ENCODE peak calls at places on chromosomes 12 and 14, in five cellular contexts. U is CD8-positive, alpha-beta memory T cell; V is body of pancreas; L is colonic mucosa; F is transverse colon. G is an unnamed sample. For H3K4me1, the result is how much of the 10 kb centered on the place peaks cover.

GRCh38 chr14:30240685-30241084 is 313.0 kb upstream of the PRKD1 start:
- DNase-seq in L (no peak), U (no peak), V (no peak), F (no peak), G (no peak)

GRCh38 chr12:124759841-124760508 is 103.7 kb downstream of the SCARB1 start:
- DNase-seq in F (no peak), V (no peak), U (no peak), L (no peak), G (peak)

GRCh38 chr12:26919216-26919555 is 18.6 kb downstream of the INTS13 start:
- DNase-seq in F (no peak), U (no peak), L (no peak), V (no peak), G (no peak)

GRCh38 chr14:73143003-73143402 is 6.7 kb downstream of the PSEN1 start:
- DNase-seq in L (no peak), U (no peak), V (no peak), F (no peak), G (peak)

GRCh38 chr12:116454950-116455447 is 104.2 kb upstream of the MAP1LC3B2 start:
- DNase-seq in V (no peak), L (no peak), U (no peak), F (no peak), G (no peak)

GRCh38 chr14:101017209-101017608 is 113.7 kb upstream of the RTL1 start:
- DNase-seq in F (no peak), V (no peak), U (no peak), L (no peak), G (no peak)

GRCh38 chr14:104563742-104564615 is 15.6 kb upstream of the C14orf180 start:
- DNase-seq in F (peak), U (peak), V (peak), L (peak), G (peak)

GRCh38 chr14:51396222-51396815 is 156.3 kb downstream of the TMX1 start:
- DNase-seq in L (no peak), F (peak), U (no peak), V (peak), G (peak)

GRCh38 chr12:104953323-104953722 is 4.8 kb downstream of the SLC41A2 start:
- DNase-seq in V (peak), U (no peak), F (peak), L (peak), G (no peak)

GRCh38 chr12:69527506-69528272 is 57.5 kb downstream of the FRS2 start:
- DNase-seq in F (no peak), U (no peak), V (no peak), L (no peak), G (no peak)

GRCh38 chr12:124916370-124917134 is 2.1 kb upstream of the UBC start:
- DNase-seq in F (peak), L (peak), V (peak), U (no peak), G (peak)

GRCh38 chr12:113505941-113506340 is 34.3 kb upstream of the LHX5 start:
- DNase-seq in U (no peak), L (no peak), V (no peak), F (no peak), G (no peak)

GRCh38 chr12:96241484-96242256 is 47.5 kb downstream of the ELK3 start:
- DNase-seq in L (peak), F (peak), U (peak), V (no peak), G (peak)

GRCh38 chr14:105075364-105076295 is 10.4 kb upstream of the GPR132 start:
- DNase-seq in F (peak), U (no peak), L (peak), V (no peak), G (peak)

GRCh38 chr12:74646831-74647230 is 109.2 kb downstream of the ATXN7L3B start:
- DNase-seq in V (no peak), L (no peak), F (no peak), U (no peak), G (no peak)

GRCh38 chr12:59372971-59373370 is 222.9 kb upstream of the SLC16A7 start:
- DNase-seq in F (no peak), V (no peak), U (no peak), L (no peak), G (peak)

GRCh38 chr12:100138048-100138907 is 4.4 kb downstream of the BLTP3B start:
- DNase-seq in V (no peak), L (no peak), F (no peak), U (no peak), G (no peak)

GRCh38 chr14:80395031-80395430 is 183.7 kb upstream of the DIO2 start:
- DNase-seq in U (no peak), F (no peak), L (no peak), V (no peak), G (no peak)

GRCh38 chr12:107681836-107682820 is 3.5 kb upstream of the PWP1 start:
- DNase-seq in V (no peak), L (no peak), U (no peak), F (no peak), G (no peak)

GRCh38 chr14:104724981-104725771 is 1.1 kb downstream of the ADSS1 start:
- DNase-seq in V (no peak), F (peak), U (no peak), L (no peak), G (peak)

GRCh38 chr14:29654910-29655590 is 272.6 kb downstream of the PRKD1 start:
- DNase-seq in U (no peak), L (no peak), F (no peak), V (no peak), G (no peak)

GRCh38 chr12:130549361-130549760 is 166.7 kb downstream of the RIMBP2 start:
- DNase-seq in L (no peak), V (no peak), U (no peak), F (no peak), G (no peak)

GRCh38 chr12:13203028-13203922 is 6.7 kb downstream of the EMP1 start:
- DNase-seq in F (peak), U (no peak), V (no peak), L (no peak), G (no peak)
- H3K4me1 ChIP-seq in F (under half), U (under half), V (under half), L (under half), G (half or more)

GRCh38 chr12:57765003-57765697 is 1.7 kb downstream of the CYP27B1 start:
- DNase-seq in F (peak), V (peak), L (peak), U (no peak), G (peak)

GRCh38 chr12:57765698-57766463 is 997 bp downstream of the CYP27B1 start:
- DNase-seq in V (no peak), L (no peak), U (no peak), F (no peak), G (peak)

GRCh38 chr12:57767876-57768275 is 998 bp upstream of the CYP27B1 start:
- DNase-seq in F (no peak), L (no peak), U (no peak), V (no peak), G (peak)

GRCh38 chr12:57767317-57767716 is 439 bp upstream of the CYP27B1 start:
- DNase-seq in U (no peak), V (no peak), F (no peak), L (no peak), G (no peak)

GRCh38 chr12:57766464-57767311 is at the start of gene CYP27B1:
- DNase-seq in V (no peak), L (no peak), F (no peak), U (no peak), G (peak)
- H3K4me3 ChIP-seq in V (peak), L (peak), F (peak), U (peak), G (peak)

DNA sequence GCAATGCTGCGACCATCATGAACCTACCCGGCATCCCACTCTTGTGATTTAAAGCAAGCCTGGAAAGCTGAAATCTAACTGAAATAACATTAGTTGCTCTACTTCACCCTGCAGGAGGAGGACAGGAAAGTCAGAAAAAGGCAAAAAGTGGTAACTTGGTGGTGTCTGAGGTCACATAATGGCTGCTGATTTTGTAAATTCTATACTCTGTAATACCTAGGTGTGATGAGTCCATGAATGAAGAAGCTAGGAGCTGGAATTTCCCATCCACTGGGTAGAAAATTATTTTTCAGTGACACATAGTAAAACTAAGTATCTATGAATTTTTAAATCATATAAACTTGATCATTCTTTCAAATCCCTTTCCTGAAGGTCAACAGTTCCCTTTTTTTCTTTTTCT is 183.8 kb downstream of the FOXN3 start:
- DNase-seq in F (no peak), L (no peak), V (no peak), U (no peak), G (no peak)
- H3K4me1 ChIP-seq in F (under half), L (under half), V (under half), U (under half), G (under half)

DNA sequence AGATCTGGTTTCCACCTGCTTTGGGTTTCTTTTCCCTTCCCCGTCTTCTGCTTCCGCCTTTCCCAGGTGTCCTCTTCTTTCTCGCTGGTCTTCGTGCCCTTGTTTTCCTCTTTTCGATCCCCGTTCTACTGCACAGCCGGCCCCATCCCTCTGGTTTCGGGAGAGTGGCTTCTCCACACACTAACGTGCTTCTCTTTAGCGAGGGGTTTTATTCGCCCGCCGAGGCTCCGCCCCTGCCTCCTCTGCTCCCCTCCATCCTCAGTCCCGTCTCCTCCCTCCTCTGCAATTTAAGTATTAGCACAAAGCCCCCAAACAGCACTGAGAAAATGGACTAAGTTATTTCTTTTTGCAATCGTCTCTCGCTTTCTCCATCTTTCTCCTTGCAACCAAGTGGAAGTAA is at the start of gene SLC7A8:
- DNase-seq in U (no peak), L (peak), F (peak), V (peak), G (peak)
- H3K4me3 ChIP-seq in U (peak), L (peak), F (peak), V (peak), G (no peak)

DNA sequence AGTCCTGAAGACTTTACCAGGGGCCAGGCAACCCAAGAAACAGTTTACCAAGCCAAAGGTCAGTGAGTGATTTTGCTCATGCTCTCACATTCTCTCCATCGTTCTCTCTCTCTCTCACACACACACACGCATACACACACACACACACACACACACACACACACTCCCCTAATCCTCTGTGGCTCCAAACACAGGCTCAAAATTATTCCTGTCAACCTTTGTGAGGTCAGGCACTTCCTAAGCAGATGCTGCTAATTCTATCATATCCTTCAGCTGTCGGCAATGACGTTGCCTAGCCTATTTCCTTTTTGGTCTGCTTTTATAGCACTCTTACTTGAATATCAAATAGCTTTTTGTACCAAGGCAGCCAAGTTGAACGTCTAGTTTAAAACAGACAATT is 98.9 kb upstream of the EGLN3 start:
- DNase-seq in V (no peak), L (peak), U (no peak), F (no peak), G (no peak)
- H3K4me1 ChIP-seq in V (under half), L (under half), U (under half), F (under half), G (under half)

DNA sequence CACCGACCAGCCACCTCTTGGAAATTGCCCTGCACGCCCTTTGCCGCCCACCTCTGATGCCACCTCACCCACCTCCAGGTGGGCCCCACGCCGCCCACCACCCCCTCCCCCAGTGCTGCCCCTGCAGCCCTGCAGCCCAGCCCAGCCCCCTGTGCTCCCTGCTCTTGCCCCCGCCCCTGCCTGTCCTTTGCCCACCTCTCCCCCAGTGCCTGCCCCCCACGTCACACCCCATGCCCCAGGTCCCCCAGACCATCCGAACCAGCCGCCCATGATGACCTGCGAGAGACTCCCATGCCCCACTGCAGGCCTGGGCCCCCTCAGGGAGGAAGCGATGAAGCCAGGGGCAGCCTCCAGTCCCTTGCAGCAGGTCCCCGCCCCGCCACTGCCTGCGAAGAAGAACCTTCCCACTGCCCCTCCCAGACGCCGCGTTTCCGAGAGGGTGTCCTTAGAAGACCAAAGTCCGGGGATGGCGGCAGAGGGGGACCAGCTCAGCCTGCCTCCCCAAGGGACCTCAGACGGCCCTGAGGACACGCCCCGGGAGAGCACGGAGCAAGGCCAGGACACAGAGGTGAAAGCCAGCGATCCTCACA is 96.5 kb downstream of the LGMN start:
- DNase-seq in U (no peak), L (peak), F (peak), V (no peak), G (peak)
- H3K4me3 ChIP-seq in U (peak), L (peak), F (peak), V (no peak), G (no peak)

GRCh38 chr14:99735189-99736135 is 51.4 kb downstream of the CYP46A1 start:
- DNase-seq in U (no peak), V (peak), F (peak), L (no peak), G (no peak)

GRCh38 chr14:99740411-99740810 is 52.8 kb upstream of the EML1 start:
- DNase-seq in L (no peak), U (no peak), V (no peak), F (no peak), G (no peak)

GRCh38 chr14:99737451-99737951 is 53.4 kb downstream of the CYP46A1 start:
- DNase-seq in F (no peak), V (peak), U (no peak), L (peak), G (peak)

GRCh38 chr14:99736600-99737371 is 52.7 kb downstream of the CYP46A1 start:
- DNase-seq in U (no peak), L (no peak), V (no peak), F (no peak), G (peak)

DNA sequence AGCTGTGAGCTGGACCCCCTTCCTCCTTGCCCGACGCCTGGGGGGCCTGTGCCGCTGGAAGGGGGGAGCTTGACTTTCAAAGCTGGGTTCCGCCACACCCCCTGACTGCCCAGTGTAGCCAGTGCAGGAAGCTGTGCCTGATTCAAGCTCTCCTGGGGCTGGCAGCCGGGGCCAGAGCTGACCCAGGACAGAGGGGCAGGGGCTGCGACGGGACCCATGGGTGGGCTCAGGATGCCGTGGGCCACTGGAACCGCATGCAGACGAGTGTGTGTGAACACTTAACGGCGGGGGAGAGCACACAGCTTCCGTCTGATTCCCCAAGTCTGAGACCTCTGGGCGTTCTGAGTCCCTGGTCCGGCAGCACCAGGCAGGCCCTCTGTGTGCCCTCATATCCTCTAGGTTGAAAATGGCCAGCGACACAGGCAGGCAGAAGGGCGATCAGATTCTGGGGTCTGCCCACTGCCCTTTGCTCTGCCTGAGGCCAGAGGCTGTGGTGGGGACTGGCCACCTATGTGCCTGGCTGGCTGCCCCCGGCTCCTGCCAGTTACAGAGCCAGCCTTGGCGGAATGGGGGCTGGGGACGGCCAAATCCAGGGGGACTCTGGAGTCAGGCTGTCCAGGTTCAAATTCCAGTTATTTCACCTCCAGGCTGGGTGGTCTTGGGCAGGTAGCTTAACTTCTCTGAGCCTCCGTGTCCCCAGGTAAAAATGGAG is 54.0 kb downstream of the CYP46A1 start:
- DNase-seq in L (no peak), F (no peak), V (no peak), U (no peak), G (no peak)
- H3K4me1 ChIP-seq in L (under half), F (under half), V (under half), U (under half), G (under half)

GRCh38 chr12:203074-203461 is 10.9 kb downstream of the SLC6A12 start:
- DNase-seq in F (no peak), V (no peak), U (no peak), L (no peak), G (no peak)
- H3K4me3 ChIP-seq in F (peak), V (no peak), U (no peak), L (peak), G (no peak)

GRCh38 chr14:55352201-55352600 is 59.4 kb downstream of the ATG14 start:
- DNase-seq in L (no peak), V (no peak), F (no peak), U (no peak), G (no peak)
- H3K4me1 ChIP-seq in L (under half), V (under half), F (under half), U (under half), G (under half)

GRCh38 chr12:44873898-44874297 is 2.2 kb downstream of the NELL2 start:
- DNase-seq in U (peak), F (no peak), L (no peak), V (no peak), G (no peak)

GRCh38 chr12:44876554-44877275 is 600 bp upstream of the NELL2 start:
- DNase-seq in V (no peak), F (no peak), L (peak), U (peak), G (peak)

GRCh38 chr12:44874981-44875416 is 1.1 kb downstream of the NELL2 start:
- DNase-seq in F (no peak), U (peak), V (no peak), L (no peak), G (peak)

GRCh38 chr12:44875954-44876553 is at the start of gene NELL2:
- DNase-seq in F (peak), V (peak), L (peak), U (peak), G (peak)

DNA sequence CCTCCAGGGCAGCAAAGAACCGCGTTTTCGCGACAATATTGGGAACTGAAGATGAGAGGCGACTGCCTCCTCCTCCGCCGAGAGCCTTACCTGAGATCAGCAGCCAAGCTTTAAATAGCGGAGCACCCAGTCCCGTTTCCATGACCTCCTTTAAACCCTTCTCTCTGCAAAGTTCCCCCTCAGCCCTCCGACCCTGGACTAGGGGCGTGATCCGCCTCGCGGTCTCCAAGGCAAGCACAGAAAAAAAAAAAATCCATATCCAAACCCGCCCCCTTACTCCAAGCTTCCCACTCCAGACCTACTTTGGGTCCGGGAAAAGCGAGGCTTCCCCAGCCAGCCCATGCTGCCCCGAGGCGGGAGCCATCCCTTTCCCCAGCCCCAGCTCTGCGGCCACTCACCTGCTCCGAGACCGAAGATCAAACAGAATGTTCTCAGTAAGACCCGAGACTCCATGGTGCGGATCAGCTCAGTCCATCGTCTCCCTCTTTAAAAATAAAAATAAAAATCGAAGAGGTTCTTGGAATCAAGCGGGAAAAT is 630 bp downstream of the NELL2 start:
- DNase-seq in U (peak), F (no peak), V (no peak), L (no peak), G (peak)
- H3K4me3 ChIP-seq in U (peak), F (peak), V (peak), L (peak), G (peak)

G was measured in thyroid gland.